ENCODE peak calls at places on chromosomes 4 and X, in eight cellular contexts. Z, Y, J, V, I, C, D and X are unnamed samples.

GRCh38 chrX:32966956-32967355 is 244.4 kb downstream of the DMD start:
- DNase-seq in Z (no peak), Y (no peak), J (no peak), V (no peak), I (no peak), C (no peak), D (no peak), X (no peak)

GRCh38 chr4:35151816-35152572 is 1092.3 kb downstream of the ARAP2 start:
- DNase-seq in Z (peak; percentile 44), Y (no peak), J (no peak), V (no peak), I (no peak), C (no peak), D (no peak), X (no peak)

GRCh38 chr4:188127157-188127874 is 11.9 kb upstream of the TRIML1 start:
- DNase-seq in Z (peak; percentile 66), Y (no peak), J (no peak), V (no peak), I (no peak), C (no peak), D (no peak), X (no peak)

GRCh38 chr4:110533940-110534339 is 58.0 kb downstream of the ENPEP start:
- DNase-seq in Z (peak; percentile 59), Y (no peak), J (no peak), V (no peak), I (no peak), C (no peak), D (no peak), X (no peak)

GRCh38 chr4:182015893-182016292 is 227.3 kb upstream of the TENM3 start:
- DNase-seq in Z (no peak), Y (no peak), J (no peak), V (no peak), I (no peak), C (no peak), D (no peak), X (no peak)

GRCh38 chr4:95637047-95637600 is 88.4 kb upstream of the UNC5C start:
- DNase-seq in Z (peak; percentile 38), Y (no peak), J (no peak), V (no peak), I (no peak), C (no peak), D (no peak), X (no peak)

GRCh38 chr4:182556576-182556975 is 313.4 kb downstream of the TENM3 start:
- DNase-seq in Z (no peak), Y (no peak), J (no peak), V (no peak), I (no peak), C (no peak), D (no peak), X (no peak)

GRCh38 chr4:3387943-3388348 is 53.8 kb upstream of the HGFAC start:
- DNase-seq in Z (no peak), Y (no peak), J (no peak), V (no peak), I (no peak), C (no peak), D (no peak), X (no peak)

GRCh38 chr4:76658231-76659102 is 223.4 kb downstream of the SHROOM3 start:
- DNase-seq in Z (no peak), Y (no peak), J (no peak), V (no peak), I (no peak), C (no peak), D (no peak), X (no peak)

GRCh38 chr4:185774815-185775684 is 36.9 kb downstream of the SORBS2 start:
- DNase-seq in Z (peak; percentile 34), Y (no peak), J (no peak), V (no peak), I (no peak), C (no peak), D (no peak), X (no peak)

GRCh38 chr4:148240241-148240640 is 202.0 kb downstream of the NR3C2 start:
- DNase-seq in Z (no peak), Y (no peak), J (no peak), V (no peak), I (no peak), C (no peak), D (no peak), X (no peak)

GRCh38 chrX:28205905-28206304 is 224.7 kb upstream of the DCAF8L1 start:
- DNase-seq in Z (no peak), Y (no peak), J (no peak), V (no peak), I (no peak), C (no peak), D (no peak), X (no peak)

GRCh38 chrX:153685751-153686676 is 1.7 kb upstream of the SLC6A8 start:
- DNase-seq in Z (no peak), Y (no peak), J (no peak), V (no peak), I (no peak), C (no peak), D (no peak), X (no peak)

GRCh38 chr4:110970642-110971041 is 347.8 kb upstream of the PITX2 start:
- DNase-seq in Z (peak; percentile 70), Y (no peak), J (no peak), V (no peak), I (peak; percentile 0), C (peak; percentile 0), D (peak; percentile 61), X (no peak)

GRCh38 chr4:8556341-8557150 is 23.6 kb upstream of the GPR78 start:
- DNase-seq in Z (no peak), Y (no peak), J (no peak), V (no peak), I (no peak), C (peak; percentile 21), D (no peak), X (no peak)

GRCh38 chrX:154775611-154776349 is 13.1 kb downstream of the DKC1 start:
- DNase-seq in Z (no peak), Y (no peak), J (no peak), V (no peak), I (no peak), C (no peak), D (no peak), X (no peak)

GRCh38 chr4:148166132-148166531 is 276.1 kb downstream of the NR3C2 start:
- DNase-seq in Z (no peak), Y (no peak), J (no peak), V (no peak), I (no peak), C (no peak), D (no peak), X (no peak)

GRCh38 chrX:68717196-68717595 is 69.7 kb downstream of the STARD8 start:
- DNase-seq in Z (no peak), Y (no peak), J (no peak), V (no peak), I (no peak), C (no peak), D (no peak), X (no peak)

GRCh38 chrX:49157194-49157593 is 5.4 kb upstream of the MAGIX start:
- DNase-seq in Z (no peak), Y (no peak), J (no peak), V (no peak), I (no peak), C (no peak), D (no peak), X (no peak)